ENCODE peak calls at places on chromosomes 4 and X, in four cellular contexts. One of them, this sample, is unnamed.
A peak's percentile ranks its signal among the peaks of the same experiment; 100 is the strongest.

GRCh38 chr4:76905521-76905920 is 7.6 kb upstream of the SOWAHB start:
- DNase-seq in A549: no peak
- DNase-seq in HepG2: no peak
- DNase-seq in WTC11: no peak
- DNase-seq in this sample: no peak

GRCh38 chr4:152309418-152309817 is 226.5 kb downstream of the FBXW7 start:
- DNase-seq in WTC11: no peak
- DNase-seq in HepG2: no peak
- DNase-seq in A549: no peak
- DNase-seq in this sample: no peak

GRCh38 chr4:123819362-123820035 is 422.9 kb downstream of the SPRY1 start:
- DNase-seq in A549: no peak
- DNase-seq in HepG2: no peak
- DNase-seq in WTC11: no peak
- DNase-seq in this sample: no peak

GRCh38 chr4:71571346-71571745 is 212.5 kb downstream of the GC start:
- DNase-seq in WTC11: no peak
- DNase-seq in HepG2: no peak
- DNase-seq in A549: no peak
- DNase-seq in this sample: no peak

GRCh38 chr4:86060341-86060740 is 299.5 kb downstream of the MAPK10 start:
- DNase-seq in HepG2: no peak
- DNase-seq in WTC11: no peak
- DNase-seq in A549: no peak
- DNase-seq in this sample: peak; percentile 10

GRCh38 chr4:138090145-138090917 is 151.8 kb downstream of the SLC7A11 start:
- DNase-seq in HepG2: peak; percentile 64
- DNase-seq in WTC11: peak; percentile 46
- DNase-seq in A549: peak; percentile 70
- DNase-seq in this sample: peak; percentile 67

GRCh38 chr4:183164963-183165362 is 65.9 kb downstream of the WWC2 start:
- DNase-seq in A549: no peak
- DNase-seq in HepG2: no peak
- DNase-seq in WTC11: no peak
- DNase-seq in this sample: no peak

GRCh38 chr4:185117300-185117934 is 25.6 kb upstream of the SLC25A4 start:
- DNase-seq in HepG2: no peak
- DNase-seq in WTC11: no peak
- DNase-seq in A549: no peak
- DNase-seq in this sample: no peak

GRCh38 chr4:146932111-146932510 is 13.6 kb downstream of the TTC29 start:
- DNase-seq in HepG2: no peak
- DNase-seq in WTC11: no peak
- DNase-seq in A549: no peak
- DNase-seq in this sample: no peak

GRCh38 chr4:64417974-64418373 is 8.7 kb upstream of the TECRL start:
- DNase-seq in A549: no peak
- DNase-seq in HepG2: no peak
- DNase-seq in WTC11: no peak
- DNase-seq in this sample: no peak

GRCh38 chr4:184514121-184514988 is 40.0 kb upstream of the IRF2 start:
- DNase-seq in WTC11: no peak
- DNase-seq in HepG2: no peak
- DNase-seq in A549: peak; percentile 25
- DNase-seq in this sample: peak; percentile 24

DNA sequence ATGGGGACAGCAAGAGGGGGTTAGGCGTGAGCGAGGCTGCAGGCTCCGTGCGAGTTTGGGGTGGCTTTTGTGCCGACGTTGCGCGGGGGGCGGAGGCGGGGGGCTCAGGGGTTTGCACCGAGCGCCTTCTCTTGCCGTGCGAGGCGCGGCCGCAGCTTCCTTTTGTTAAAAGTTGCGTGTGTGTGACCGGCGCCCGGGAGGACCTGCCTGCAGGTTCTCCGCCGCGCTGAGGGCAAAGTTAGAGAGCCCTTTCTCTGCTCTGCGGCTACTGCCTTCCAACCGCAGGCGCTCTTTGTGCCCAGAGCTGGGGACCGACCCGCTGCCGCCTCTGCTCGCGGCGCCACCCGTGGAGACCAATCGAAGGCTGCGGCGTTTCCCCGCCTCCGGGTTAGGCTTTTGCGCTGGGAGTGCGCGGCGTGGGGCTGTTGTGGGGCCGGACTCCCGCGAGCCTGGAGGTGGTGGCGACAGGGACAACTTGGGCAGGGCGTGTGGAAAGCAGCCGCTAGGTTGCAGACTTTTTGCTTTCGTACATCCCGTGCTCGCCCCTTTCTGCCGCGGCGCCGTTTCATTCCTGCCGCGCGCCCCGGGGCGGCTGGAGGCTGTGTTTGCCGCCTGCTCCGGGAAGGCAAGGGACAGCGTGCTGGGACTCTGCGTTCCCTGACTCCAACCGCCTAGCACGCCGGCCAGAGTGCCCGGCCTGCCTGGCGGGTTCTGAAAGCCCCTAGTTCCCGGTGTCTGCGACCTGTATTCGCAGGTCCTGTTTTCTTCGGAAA is 750 bp downstream of the KIT start:
- DNase-seq in HepG2: peak; percentile 14
- DNase-seq in A549: no peak
- DNase-seq in WTC11: peak; percentile 60
- DNase-seq in this sample: peak; percentile 55
- TF ChIP-seq HMGXB4 in HepG2: no peak
- TF ChIP-seq HMGXB4 in A549: no peak
- TF ChIP-seq HMGXB4 in WTC11: peak; percentile 43
- TF ChIP-seq HMGXB4 in this sample: no peak

DNA sequence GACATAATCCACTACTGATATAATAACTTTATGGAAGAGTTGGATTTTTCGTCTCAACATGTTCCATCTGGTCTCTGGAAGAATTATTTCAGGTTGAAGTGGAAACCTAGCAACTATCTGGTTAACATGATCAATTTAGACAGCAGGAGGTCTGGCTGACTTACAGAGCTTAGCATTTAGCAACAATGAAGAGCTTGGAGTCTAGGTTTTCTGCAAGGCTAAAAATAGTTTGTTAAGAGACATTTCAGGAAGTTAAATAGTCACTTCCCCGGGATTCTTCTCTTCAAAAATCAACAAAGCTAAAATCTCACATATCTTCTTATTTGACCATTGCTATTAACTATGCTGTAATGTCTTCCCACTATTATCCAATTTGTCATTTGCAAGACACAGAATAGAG is 418.6 kb upstream of the DIPK2B start:
- DNase-seq in HepG2: no peak
- DNase-seq in WTC11: no peak
- DNase-seq in A549: no peak
- DNase-seq in this sample: no peak
- TF ChIP-seq HMGXB4 in HepG2: no peak
- TF ChIP-seq HMGXB4 in WTC11: no peak
- TF ChIP-seq HMGXB4 in A549: no peak
- TF ChIP-seq HMGXB4 in this sample: no peak

GRCh38 chrX:130402211-130402684 is 461 bp downstream of the RBMX2 start:
- DNase-seq in WTC11: no peak
- DNase-seq in HepG2: no peak
- DNase-seq in A549: no peak
- DNase-seq in this sample: no peak

DNA sequence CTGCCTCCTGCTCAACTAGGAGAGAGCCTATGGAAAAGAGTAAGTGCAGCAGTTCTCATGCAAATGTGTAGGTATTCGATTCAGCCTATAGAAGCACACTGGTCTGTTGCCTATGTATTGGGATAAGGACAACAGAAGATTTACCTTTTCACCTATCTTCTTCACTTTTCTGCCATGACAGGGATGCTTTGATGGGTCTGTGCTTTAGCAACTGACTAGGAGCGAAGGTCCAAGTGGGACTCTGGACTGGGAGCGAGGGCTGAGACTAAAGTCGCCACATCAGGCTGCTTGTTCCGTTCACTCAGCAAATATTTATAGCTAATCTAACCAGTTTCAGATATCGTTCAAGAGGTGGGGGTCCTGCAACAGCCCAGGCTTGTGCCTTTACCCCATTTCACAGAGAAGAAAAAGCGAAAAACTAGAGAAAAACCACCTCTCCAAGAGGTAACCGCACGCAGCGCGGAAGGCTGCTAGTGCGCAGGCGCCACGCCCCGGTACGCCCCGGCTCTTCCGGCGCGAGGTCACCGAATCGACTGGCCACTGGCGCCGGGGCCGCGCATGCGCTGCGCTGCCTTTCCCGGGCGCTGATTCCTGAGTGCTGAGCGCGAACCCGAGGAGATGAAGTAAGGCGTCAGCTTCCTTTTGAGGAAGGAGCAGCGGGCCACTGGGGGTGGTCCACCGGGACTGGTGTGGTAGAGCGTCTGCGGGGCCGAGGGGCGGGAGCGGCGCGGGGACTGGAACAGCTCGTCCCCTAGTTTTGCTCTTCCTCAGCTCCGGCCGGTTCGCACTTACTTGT is at the start of gene RBMX2:
- DNase-seq in WTC11: peak; percentile 68
- DNase-seq in A549: peak; percentile 88
- DNase-seq in HepG2: peak; percentile 57
- DNase-seq in this sample: peak; percentile 95
- TF ChIP-seq HMGXB4 in WTC11: no peak
- TF ChIP-seq HMGXB4 in A549: no peak
- TF ChIP-seq HMGXB4 in HepG2: no peak
- TF ChIP-seq HMGXB4 in this sample: no peak

GRCh38 chr4:9781343-9782135 is at the start of gene DRD5:
- DNase-seq in WTC11: peak; percentile 69
- DNase-seq in HepG2: no peak
- DNase-seq in A549: no peak
- DNase-seq in this sample: no peak
- TF ChIP-seq HMGXB4 in WTC11: no peak
- TF ChIP-seq HMGXB4 in HepG2: no peak
- TF ChIP-seq HMGXB4 in A549: no peak
- TF ChIP-seq HMGXB4 in this sample: no peak